ENCODE peak calls at places on chromosome 3, in six cellular contexts. I is psoas muscle, N is GM12878, E is vagina, Q is dorsolateral prefrontal cortex, X is AG09309. C is an unnamed sample.

GRCh38 chr3:115623414-115623868 is at the start of gene GAP43:
- DNase-seq in X (peak), I (peak), E (no peak), N (no peak), Q (peak), C (peak)

GRCh38 chr3:13274125-13274873 is 145.8 kb downstream of the NUP210 start:
- DNase-seq in I (peak), Q (no peak), E (no peak), N (no peak), X (no peak), C (no peak)

GRCh38 chr3:45673273-45673672 is 15.9 kb upstream of the SACM1L start:
- DNase-seq in X (no peak), N (no peak), E (no peak), I (no peak), Q (no peak), C (no peak)

GRCh38 chr3:125232394-125232793 is 19.8 kb upstream of the SLC12A8 start:
- DNase-seq in I (no peak), X (no peak), E (no peak), N (no peak), Q (no peak), C (no peak)

GRCh38 chr3:133836497-133837158 is 31.0 kb downstream of the SRPRB start:
- DNase-seq in E (peak), N (no peak), X (no peak), Q (no peak), I (no peak), C (no peak)

GRCh38 chr3:126081618-126082333 is 2.1 kb downstream of the SLC41A3 start:
- DNase-seq in E (peak), Q (no peak), X (no peak), I (peak), N (no peak), C (no peak)

GRCh38 chr3:89577517-89578252 is 470.3 kb downstream of the EPHA3 start:
- DNase-seq in E (no peak), N (no peak), X (no peak), I (no peak), Q (no peak), C (no peak)

GRCh38 chr3:15014606-15015328 is 50.3 kb downstream of the MRPS25 start:
- DNase-seq in I (no peak), X (no peak), E (no peak), Q (no peak), N (no peak), C (no peak)

GRCh38 chr3:147582642-147583041 is 173.5 kb downstream of the ZIC1 start:
- DNase-seq in X (no peak), E (no peak), I (no peak), N (no peak), Q (no peak), C (no peak)

GRCh38 chr3:113758389-113759029 is 11.7 kb downstream of the ATP6V1A start:
- DNase-seq in Q (no peak), N (no peak), X (peak), E (no peak), I (no peak), C (no peak)

GRCh38 chr3:196422976-196423781 is 9.0 kb downstream of the UBXN7 start:
- DNase-seq in I (peak), Q (no peak), N (no peak), X (no peak), E (no peak), C (no peak)

GRCh38 chr3:163722421-163722820 is 1355.9 kb downstream of the SI start:
- DNase-seq in E (no peak), X (no peak), I (no peak), N (no peak), Q (no peak), C (no peak)

GRCh38 chr3:166456291-166456690 is 619.1 kb upstream of the BCHE start:
- DNase-seq in E (no peak), N (no peak), Q (no peak), I (no peak), X (no peak), C (no peak)

GRCh38 chr3:129536806-129537205 is 6.2 kb upstream of the H1-8 start:
- DNase-seq in X (no peak), N (no peak), E (no peak), Q (no peak), I (no peak), C (no peak)

GRCh38 chr3:153166206-153166605 is 4.2 kb downstream of the RAP2B start:
- DNase-seq in E (no peak), I (no peak), N (no peak), X (no peak), Q (no peak), C (no peak)

GRCh38 chr3:170712336-170712735 is 126.5 kb upstream of the SLC7A14 start:
- DNase-seq in X (no peak), E (no peak), N (no peak), Q (no peak), I (no peak), C (no peak)

GRCh38 chr3:38205472-38205805 is 40.1 kb downstream of the OXSR1 start:
- DNase-seq in X (no peak), Q (no peak), I (no peak), E (no peak), N (no peak), C (no peak)

GRCh38 chr3:50264389-50264963 is 4.5 kb upstream of the SEMA3B start:
- DNase-seq in Q (peak), E (no peak), N (no peak), X (peak), I (peak), C (peak)

GRCh38 chr3:18030371-18030870 is 288.0 kb upstream of the TBC1D5 start:
- DNase-seq in Q (no peak), X (no peak), N (no peak), E (no peak), I (no peak), C (no peak)

GRCh38 chr3:167895178-167895577 is 159.7 kb downstream of the SERPINI1 start:
- DNase-seq in N (no peak), X (no peak), E (no peak), Q (no peak), I (no peak), C (no peak)

GRCh38 chr3:167895684-167896083 is 160.2 kb downstream of the SERPINI1 start:
- DNase-seq in N (no peak), E (no peak), I (no peak), X (no peak), Q (no peak), C (no peak)

GRCh38 chr3:167898091-167898490 is 162.6 kb downstream of the SERPINI1 start:
- DNase-seq in X (no peak), E (no peak), I (no peak), Q (no peak), N (no peak), C (no peak)

GRCh38 chr3:167899090-167899489 is 163.6 kb downstream of the SERPINI1 start:
- DNase-seq in E (no peak), N (no peak), X (no peak), I (no peak), Q (no peak), C (no peak)

DNA sequence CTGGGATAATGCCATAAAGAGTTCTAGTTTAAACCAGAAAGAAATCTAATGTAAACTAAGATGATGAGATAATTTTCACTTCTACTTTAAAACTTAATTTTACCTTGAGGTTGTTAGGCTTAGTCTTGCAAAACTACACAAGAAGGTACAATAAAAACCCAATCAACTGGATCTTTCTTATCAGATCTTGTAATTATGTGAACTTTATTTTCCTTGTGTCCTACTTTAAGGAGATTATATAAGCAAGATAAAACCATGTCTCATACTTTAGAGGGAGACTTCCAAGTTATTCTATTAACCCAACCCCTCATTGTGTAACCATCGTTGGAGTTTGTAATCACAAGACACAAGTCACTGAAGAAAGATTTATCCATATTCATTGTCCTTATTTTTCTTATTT is 165.6 kb downstream of the SERPINI1 start:
- DNase-seq in X (no peak), N (no peak), I (no peak), E (no peak), Q (no peak), C (no peak)
- TF ChIP-seq CTCF in X (no peak), N (no peak), I (no peak), E (no peak), Q (no peak), C (no peak)

DNA sequence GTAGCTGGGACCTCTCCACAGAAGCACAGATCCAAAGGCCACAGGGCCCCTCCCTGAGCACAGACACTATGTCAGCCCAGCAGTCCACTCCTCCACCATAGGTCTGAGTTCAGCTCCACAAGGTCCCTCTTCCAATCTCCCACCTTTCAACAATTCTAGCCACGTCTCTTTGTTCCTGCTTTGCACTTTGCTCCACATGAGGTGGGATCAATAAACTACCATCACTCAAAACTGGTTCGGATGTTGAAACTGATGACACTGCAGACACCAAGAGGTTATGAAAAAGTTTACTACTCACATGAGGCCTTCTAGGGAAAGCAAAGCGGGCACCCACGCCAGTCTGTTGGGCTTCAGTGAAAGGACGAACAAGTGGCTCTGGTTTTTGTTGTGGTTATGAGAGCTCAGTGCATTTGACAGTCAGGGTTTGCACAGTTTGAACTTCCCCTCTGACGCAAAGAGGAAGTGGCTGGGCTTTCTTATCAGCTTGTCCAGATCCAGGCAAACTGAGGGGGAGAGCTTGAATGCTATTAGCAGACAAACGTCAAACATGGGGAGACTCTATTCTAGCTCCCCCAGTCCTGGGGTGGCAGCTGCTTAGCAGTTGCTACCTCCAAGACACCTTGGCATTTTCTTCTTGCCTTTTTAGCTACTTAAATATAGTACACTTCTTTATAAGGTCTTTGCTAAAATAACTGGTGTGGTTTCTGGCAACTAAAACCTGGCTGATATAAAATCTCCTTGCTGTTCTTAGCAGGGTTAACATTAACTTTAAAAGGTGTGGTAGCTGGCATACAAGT is 37.8 kb downstream of the ZNF445 start:
- DNase-seq in Q (no peak), X (no peak), E (no peak), N (peak), I (peak), C (no peak)
- H3K4me3 ChIP-seq in Q (no peak), X (no peak), E (no peak), N (peak), I (peak), C (no peak)

GRCh38 chr3:123724306-123724705 is 139.5 kb upstream of the HACD2 start:
- DNase-seq in N (no peak), E (no peak), Q (no peak), X (no peak), I (no peak), C (no peak)

GRCh38 chr3:123728991-123729390 is 144.1 kb upstream of the HACD2 start:
- DNase-seq in Q (no peak), E (no peak), I (no peak), X (no peak), N (no peak), C (no peak)

GRCh38 chr3:123728014-123728413 is 143.2 kb upstream of the HACD2 start:
- DNase-seq in Q (no peak), E (no peak), I (no peak), X (no peak), N (no peak), C (no peak)

GRCh38 chr3:123723527-123724168 is 138.8 kb upstream of the HACD2 start:
- DNase-seq in X (no peak), E (no peak), I (no peak), Q (no peak), N (peak), C (peak)

DNA sequence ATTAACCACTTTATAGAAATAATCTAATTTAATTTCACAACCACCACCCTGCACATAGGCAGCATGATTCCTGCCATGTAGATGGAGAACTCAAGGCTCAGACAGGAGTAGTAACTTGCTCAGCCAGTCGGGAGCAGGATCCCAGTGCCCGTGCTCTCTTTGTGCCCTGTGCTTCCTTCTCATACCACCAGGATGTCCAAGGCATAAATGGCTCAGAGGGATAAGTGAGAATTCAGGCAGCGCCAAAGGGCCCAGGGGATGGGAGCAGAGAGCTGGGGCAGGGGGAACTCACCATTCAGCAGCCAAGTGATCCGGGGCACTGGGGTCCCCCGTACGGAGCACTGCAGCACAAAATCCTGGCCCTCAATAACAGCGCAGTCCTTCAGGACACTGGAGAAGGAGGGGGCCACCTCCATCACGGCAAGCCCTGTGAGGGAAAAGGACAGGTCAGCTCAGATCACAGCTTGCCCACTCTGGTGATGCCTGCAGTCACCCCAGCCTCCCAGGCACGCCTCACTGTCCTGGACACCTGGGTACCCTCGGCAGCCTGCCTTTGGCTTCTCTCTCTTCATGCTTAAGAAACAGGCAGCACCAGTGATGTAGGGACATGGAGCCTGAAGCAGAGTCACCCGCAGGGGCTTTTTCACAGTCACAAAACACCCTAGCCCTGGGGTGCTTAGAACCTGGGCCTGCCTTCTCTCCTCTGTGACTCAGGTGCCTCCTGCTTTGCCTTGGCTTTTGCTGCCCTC is 141.0 kb upstream of the HACD2 start:
- DNase-seq in Q (no peak), I (no peak), E (no peak), N (no peak), X (no peak), C (no peak)
- TF ChIP-seq CTCF in Q (no peak), I (no peak), E (no peak), N (no peak), X (no peak), C (peak)

GRCh38 chr3:127881586-127881985 is 33.4 kb upstream of the KBTBD12 start:
- DNase-seq in Q (no peak), E (no peak), I (no peak), N (no peak), X (no peak), C (no peak)
- H3K4me3 ChIP-seq in Q (no peak), E (no peak), I (no peak), N (no peak), X (no peak), C (no peak)

GRCh38 chr3:104275199-104275598 is 1091.5 kb upstream of the ALCAM start:
- DNase-seq in I (no peak), E (no peak), N (no peak), X (no peak), Q (no peak), C (no peak)

GRCh38 chr3:104269771-104270170 is 1096.9 kb upstream of the ALCAM start:
- DNase-seq in I (no peak), N (no peak), X (no peak), E (no peak), Q (no peak), C (no peak)

GRCh38 chr3:104273046-104273649 is 1093.6 kb upstream of the ALCAM start:
- DNase-seq in N (no peak), X (peak), E (no peak), Q (no peak), I (no peak), C (peak)
- TF ChIP-seq CTCF in N (peak), X (peak), E (no peak), Q (peak), I (peak), C (peak)

GRCh38 chr3:149221783-149222517 is at the start of gene CP:
- DNase-seq in I (no peak), X (no peak), E (no peak), Q (no peak), N (no peak), C (no peak)

GRCh38 chr3:149224736-149225594 is 3.3 kb upstream of the CP start:
- DNase-seq in E (no peak), X (peak), N (peak), Q (no peak), I (no peak), C (peak)

GRCh38 chr3:149227591-149228268 is 6.1 kb upstream of the CP start:
- DNase-seq in E (no peak), X (no peak), Q (no peak), I (no peak), N (no peak), C (no peak)

DNA sequence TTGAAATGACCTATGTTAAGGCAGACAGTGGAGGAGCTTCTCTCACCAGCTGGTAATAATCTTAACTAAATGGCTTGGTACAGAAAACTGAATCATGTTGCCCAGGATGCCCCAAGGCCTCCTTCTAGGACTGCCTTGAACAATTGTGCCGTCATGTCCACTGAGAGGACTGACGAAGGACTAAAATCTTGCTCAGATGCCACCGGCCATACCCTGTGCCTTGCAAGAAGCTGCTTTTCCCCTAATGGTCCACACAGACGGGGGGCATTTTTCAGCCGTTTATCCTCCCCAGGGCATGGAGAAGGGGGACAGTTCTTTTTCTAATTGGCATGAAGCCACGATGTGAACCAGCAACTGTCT is 1.8 kb upstream of the CP start:
- DNase-seq in I (no peak), E (no peak), N (no peak), X (no peak), Q (no peak), C (no peak)
- H3K4me3 ChIP-seq in I (no peak), E (no peak), N (no peak), X (no peak), Q (no peak), C (no peak)

GRCh38 chr3:34189133-34189532 is 390.7 kb downstream of the PDCD6IP start:
- DNase-seq in Q (no peak), E (no peak), X (no peak), N (no peak), I (no peak), C (no peak)
- TF ChIP-seq CTCF in Q (no peak), E (no peak), X (no peak), N (no peak), I (no peak), C (no peak)

GRCh38 chr3:72559377-72559776 is 288.9 kb downstream of the SHQ1 start:
- DNase-seq in I (no peak), N (no peak), X (no peak), Q (no peak), E (no peak), C (no peak)

GRCh38 chr3:72565593-72565992 is 282.7 kb downstream of the SHQ1 start:
- DNase-seq in I (no peak), X (no peak), E (no peak), N (no peak), Q (no peak), C (no peak)

GRCh38 chr3:72563690-72564370 is 284.4 kb downstream of the SHQ1 start:
- DNase-seq in Q (no peak), I (no peak), N (no peak), E (no peak), X (no peak), C (no peak)

GRCh38 chr3:72555714-72556113 is 292.5 kb downstream of the SHQ1 start:
- DNase-seq in E (no peak), Q (no peak), I (no peak), X (no peak), N (no peak), C (no peak)

DNA sequence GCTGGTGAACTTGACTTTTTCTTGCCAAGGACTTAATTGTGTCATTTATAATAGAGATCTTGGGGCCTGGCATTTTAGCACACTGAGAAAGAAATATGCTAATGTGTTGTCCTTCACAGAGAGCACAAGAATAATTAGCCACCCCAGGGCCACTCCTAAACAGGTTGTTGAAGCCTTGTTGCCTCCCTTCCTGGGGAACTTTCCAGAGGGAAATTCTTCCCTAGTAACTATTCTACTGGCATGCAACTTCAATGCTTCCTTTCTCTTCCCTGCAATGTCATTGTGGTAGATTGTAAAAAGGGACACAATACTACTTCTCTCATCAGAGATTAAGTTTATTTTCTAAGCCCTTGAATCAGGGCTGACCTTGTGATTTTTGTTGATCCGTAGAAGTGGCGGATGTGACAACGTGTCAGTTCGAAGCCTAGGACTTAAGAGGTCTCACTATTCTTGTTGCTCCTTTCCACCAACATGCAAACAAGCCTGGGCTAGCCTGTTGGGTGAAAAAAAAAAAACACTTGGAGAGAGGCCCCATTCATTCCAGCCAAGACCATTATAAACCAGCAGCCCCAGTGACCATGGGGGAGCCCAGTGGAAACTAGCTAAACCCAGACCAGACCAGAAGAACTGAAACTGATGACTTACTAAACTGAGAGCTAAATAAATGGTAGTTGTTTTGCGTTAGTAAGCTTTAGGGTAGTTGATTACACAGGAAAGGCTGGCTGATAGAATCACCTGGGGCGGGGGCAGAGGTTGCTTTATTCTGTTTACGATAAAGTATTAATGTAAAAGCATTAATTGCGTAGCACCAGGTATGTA is 287.2 kb downstream of the SHQ1 start:
- DNase-seq in I (no peak), E (no peak), X (no peak), Q (no peak), N (no peak), C (no peak)
- H3K4me3 ChIP-seq in I (no peak), E (no peak), X (no peak), Q (no peak), N (no peak), C (no peak)

GRCh38 chr3:30130391-30130790 is 476.0 kb upstream of the TGFBR2 start:
- DNase-seq in E (no peak), Q (no peak), N (no peak), X (no peak), I (no peak), C (no peak)

GRCh38 chr3:30140356-30140755 is 466.0 kb upstream of the TGFBR2 start:
- DNase-seq in E (no peak), Q (no peak), N (no peak), I (no peak), X (no peak), C (no peak)

GRCh38 chr3:30139283-30139682 is 467.1 kb upstream of the TGFBR2 start:
- DNase-seq in X (no peak), I (no peak), Q (no peak), N (no peak), E (no peak), C (no peak)

GRCh38 chr3:30131171-30131570 is 475.2 kb upstream of the TGFBR2 start:
- DNase-seq in E (no peak), I (no peak), X (no peak), Q (no peak), N (no peak), C (no peak)

GRCh38 chr3:30135190-30135589 is 471.2 kb upstream of the TGFBR2 start:
- DNase-seq in N (no peak), I (no peak), Q (no peak), X (no peak), E (no peak), C (no peak)
- TF ChIP-seq CTCF in N (no peak), I (no peak), Q (peak), X (peak), E (no peak), C (no peak)